ENCODE peak calls at places on chromosomes 4 and X, in six cellular contexts. One of them, this sample, is unnamed.

GRCh38 chrX:1316527-1316926 is 20.1 kb upstream of the IL3RA start:
- DNase-seq in Caki2: no peak
- DNase-seq in EL: no peak
- DNase-seq in heart left ventricle: peak
- DNase-seq in stomach: peak
- DNase-seq in stimulated activated CD8-positive, alpha-beta memory T cell treated with anti-CD3 and anti-CD28 coated beads, Interleukin-4, amount 100 ng/mL, for 1 hour: no peak
- DNase-seq in this sample: no peak

GRCh38 chr4:111228396-111228795 is 605.5 kb upstream of the PITX2 start:
- DNase-seq in Caki2: no peak
- DNase-seq in EL: peak
- DNase-seq in heart left ventricle: no peak
- DNase-seq in stomach: no peak
- DNase-seq in stimulated activated CD8-positive, alpha-beta memory T cell treated with anti-CD3 and anti-CD28 coated beads, Interleukin-4, amount 100 ng/mL, for 1 hour: no peak
- DNase-seq in this sample: peak

GRCh38 chr4:140296335-140296753 is 77.1 kb upstream of the SCOC start:
- DNase-seq in Caki2: peak
- DNase-seq in EL: peak
- DNase-seq in heart left ventricle: peak
- DNase-seq in stomach: peak
- DNase-seq in stimulated activated CD8-positive, alpha-beta memory T cell treated with anti-CD3 and anti-CD28 coated beads, Interleukin-4, amount 100 ng/mL, for 1 hour: no peak
- DNase-seq in this sample: peak

GRCh38 chr4:1236103-1236641 is 12.8 kb downstream of the CTBP1 start:
- DNase-seq in Caki2: no peak
- DNase-seq in EL: no peak
- DNase-seq in heart left ventricle: no peak
- DNase-seq in stomach: no peak
- DNase-seq in stimulated activated CD8-positive, alpha-beta memory T cell treated with anti-CD3 and anti-CD28 coated beads, Interleukin-4, amount 100 ng/mL, for 1 hour: no peak
- DNase-seq in this sample: no peak

GRCh38 chr4:6346373-6347110 is 76.9 kb downstream of the WFS1 start:
- DNase-seq in Caki2: no peak
- DNase-seq in EL: no peak
- DNase-seq in heart left ventricle: no peak
- DNase-seq in stomach: no peak
- DNase-seq in stimulated activated CD8-positive, alpha-beta memory T cell treated with anti-CD3 and anti-CD28 coated beads, Interleukin-4, amount 100 ng/mL, for 1 hour: no peak
- DNase-seq in this sample: no peak

GRCh38 chr4:185810746-185811508 is 1.1 kb downstream of the SORBS2 start:
- DNase-seq in Caki2: peak
- DNase-seq in EL: no peak
- DNase-seq in heart left ventricle: no peak
- DNase-seq in stomach: no peak
- DNase-seq in stimulated activated CD8-positive, alpha-beta memory T cell treated with anti-CD3 and anti-CD28 coated beads, Interleukin-4, amount 100 ng/mL, for 1 hour: no peak
- DNase-seq in this sample: no peak

GRCh38 chr4:147843162-147843561 is 111.3 kb downstream of the ARHGAP10 start:
- DNase-seq in Caki2: peak
- DNase-seq in EL: no peak
- DNase-seq in heart left ventricle: no peak
- DNase-seq in stomach: no peak
- DNase-seq in stimulated activated CD8-positive, alpha-beta memory T cell treated with anti-CD3 and anti-CD28 coated beads, Interleukin-4, amount 100 ng/mL, for 1 hour: no peak
- DNase-seq in this sample: no peak

GRCh38 chrX:104136241-104137019 is 20.4 kb downstream of the SLC25A53 start:
- DNase-seq in Caki2: peak
- DNase-seq in EL: peak
- DNase-seq in heart left ventricle: peak
- DNase-seq in stomach: peak
- DNase-seq in stimulated activated CD8-positive, alpha-beta memory T cell treated with anti-CD3 and anti-CD28 coated beads, Interleukin-4, amount 100 ng/mL, for 1 hour: no peak
- DNase-seq in this sample: peak

GRCh38 chr4:91997045-91997444 is 306.7 kb upstream of the GRID2 start:
- DNase-seq in Caki2: no peak
- DNase-seq in EL: no peak
- DNase-seq in heart left ventricle: no peak
- DNase-seq in stomach: no peak
- DNase-seq in stimulated activated CD8-positive, alpha-beta memory T cell treated with anti-CD3 and anti-CD28 coated beads, Interleukin-4, amount 100 ng/mL, for 1 hour: no peak
- DNase-seq in this sample: no peak

GRCh38 chr4:164551713-164552040 is 202.3 kb upstream of the SMIM31 start:
- DNase-seq in Caki2: no peak
- DNase-seq in EL: no peak
- DNase-seq in heart left ventricle: no peak
- DNase-seq in stomach: no peak
- DNase-seq in stimulated activated CD8-positive, alpha-beta memory T cell treated with anti-CD3 and anti-CD28 coated beads, Interleukin-4, amount 100 ng/mL, for 1 hour: no peak
- DNase-seq in this sample: no peak

GRCh38 chr4:164488114-164488513 is 265.8 kb upstream of the SMIM31 start:
- DNase-seq in Caki2: no peak
- DNase-seq in EL: no peak
- DNase-seq in heart left ventricle: no peak
- DNase-seq in stomach: no peak
- DNase-seq in stimulated activated CD8-positive, alpha-beta memory T cell treated with anti-CD3 and anti-CD28 coated beads, Interleukin-4, amount 100 ng/mL, for 1 hour: no peak
- DNase-seq in this sample: no peak

GRCh38 chr4:1532549-1533395 is 126.5 kb upstream of the NKX1-1 start:
- DNase-seq in Caki2: no peak
- DNase-seq in EL: no peak
- DNase-seq in heart left ventricle: no peak
- DNase-seq in stomach: no peak
- DNase-seq in stimulated activated CD8-positive, alpha-beta memory T cell treated with anti-CD3 and anti-CD28 coated beads, Interleukin-4, amount 100 ng/mL, for 1 hour: no peak
- DNase-seq in this sample: no peak

GRCh38 chrX:11305641-11306040 is 12.4 kb downstream of the AMELX start:
- DNase-seq in Caki2: no peak
- DNase-seq in EL: no peak
- DNase-seq in heart left ventricle: no peak
- DNase-seq in stomach: no peak
- DNase-seq in stimulated activated CD8-positive, alpha-beta memory T cell treated with anti-CD3 and anti-CD28 coated beads, Interleukin-4, amount 100 ng/mL, for 1 hour: no peak
- DNase-seq in this sample: no peak

GRCh38 chr4:107366900-107367299 is 330.8 kb upstream of the DKK2 start:
- DNase-seq in Caki2: no peak
- DNase-seq in EL: no peak
- DNase-seq in heart left ventricle: no peak
- DNase-seq in stomach: no peak
- DNase-seq in stimulated activated CD8-positive, alpha-beta memory T cell treated with anti-CD3 and anti-CD28 coated beads, Interleukin-4, amount 100 ng/mL, for 1 hour: no peak
- DNase-seq in this sample: no peak

GRCh38 chr4:24912252-24913098 is at the start of gene CCDC149:
- DNase-seq in Caki2: peak
- DNase-seq in EL: peak
- DNase-seq in heart left ventricle: peak
- DNase-seq in stomach: peak
- DNase-seq in stimulated activated CD8-positive, alpha-beta memory T cell treated with anti-CD3 and anti-CD28 coated beads, Interleukin-4, amount 100 ng/mL, for 1 hour: no peak
- DNase-seq in this sample: peak

GRCh38 chr4:36264205-36264826 is 17.1 kb upstream of the DTHD1 start:
- DNase-seq in Caki2: no peak
- DNase-seq in EL: no peak
- DNase-seq in heart left ventricle: no peak
- DNase-seq in stomach: no peak
- DNase-seq in stimulated activated CD8-positive, alpha-beta memory T cell treated with anti-CD3 and anti-CD28 coated beads, Interleukin-4, amount 100 ng/mL, for 1 hour: no peak
- DNase-seq in this sample: no peak

GRCh38 chr4:70556856-70557255 is 35.2 kb upstream of the AMBN start:
- DNase-seq in Caki2: no peak
- DNase-seq in EL: peak
- DNase-seq in heart left ventricle: no peak
- DNase-seq in stomach: no peak
- DNase-seq in stimulated activated CD8-positive, alpha-beta memory T cell treated with anti-CD3 and anti-CD28 coated beads, Interleukin-4, amount 100 ng/mL, for 1 hour: no peak
- DNase-seq in this sample: peak

GRCh38 chr4:133921280-133922195 is 280.1 kb downstream of the PABPC4L start:
- DNase-seq in Caki2: no peak
- DNase-seq in EL: peak
- DNase-seq in heart left ventricle: no peak
- DNase-seq in stomach: no peak
- DNase-seq in stimulated activated CD8-positive, alpha-beta memory T cell treated with anti-CD3 and anti-CD28 coated beads, Interleukin-4, amount 100 ng/mL, for 1 hour: no peak
- DNase-seq in this sample: no peak

GRCh38 chr4:102438873-102439614 is 62.1 kb upstream of the NFKB1 start:
- DNase-seq in Caki2: peak
- DNase-seq in EL: peak
- DNase-seq in heart left ventricle: no peak
- DNase-seq in stomach: no peak
- DNase-seq in stimulated activated CD8-positive, alpha-beta memory T cell treated with anti-CD3 and anti-CD28 coated beads, Interleukin-4, amount 100 ng/mL, for 1 hour: no peak
- DNase-seq in this sample: peak

GRCh38 chr4:111323916-111324315 is 701.0 kb upstream of the PITX2 start:
- DNase-seq in Caki2: no peak
- DNase-seq in EL: peak
- DNase-seq in heart left ventricle: no peak
- DNase-seq in stomach: no peak
- DNase-seq in stimulated activated CD8-positive, alpha-beta memory T cell treated with anti-CD3 and anti-CD28 coated beads, Interleukin-4, amount 100 ng/mL, for 1 hour: no peak
- DNase-seq in this sample: peak

GRCh38 chr4:122403860-122404259 is 25.0 kb downstream of the ADAD1 start:
- DNase-seq in Caki2: no peak
- DNase-seq in EL: no peak
- DNase-seq in heart left ventricle: no peak
- DNase-seq in stomach: no peak
- DNase-seq in stimulated activated CD8-positive, alpha-beta memory T cell treated with anti-CD3 and anti-CD28 coated beads, Interleukin-4, amount 100 ng/mL, for 1 hour: no peak
- DNase-seq in this sample: no peak

GRCh38 chr4:37590016-37590415 is 96.2 kb downstream of the RELL1 start:
- DNase-seq in Caki2: no peak
- DNase-seq in EL: no peak
- DNase-seq in heart left ventricle: no peak
- DNase-seq in stomach: no peak
- DNase-seq in stimulated activated CD8-positive, alpha-beta memory T cell treated with anti-CD3 and anti-CD28 coated beads, Interleukin-4, amount 100 ng/mL, for 1 hour: no peak
- DNase-seq in this sample: no peak

GRCh38 chr4:112361181-112361791 is 64.1 kb downstream of the ALPK1 start:
- DNase-seq in Caki2: no peak
- DNase-seq in EL: peak
- DNase-seq in heart left ventricle: no peak
- DNase-seq in stomach: no peak
- DNase-seq in stimulated activated CD8-positive, alpha-beta memory T cell treated with anti-CD3 and anti-CD28 coated beads, Interleukin-4, amount 100 ng/mL, for 1 hour: no peak
- DNase-seq in this sample: peak

GRCh38 chrX:154486396-154487207 is at the start of gene UBL4A:
- DNase-seq in Caki2: peak
- DNase-seq in EL: peak
- DNase-seq in heart left ventricle: peak
- DNase-seq in stomach: peak
- DNase-seq in stimulated activated CD8-positive, alpha-beta memory T cell treated with anti-CD3 and anti-CD28 coated beads, Interleukin-4, amount 100 ng/mL, for 1 hour: no peak
- DNase-seq in this sample: peak

GRCh38 chrX:120358687-120359086 is 3.2 kb upstream of the ATP1B4 start:
- DNase-seq in Caki2: peak
- DNase-seq in EL: peak
- DNase-seq in heart left ventricle: no peak
- DNase-seq in stomach: no peak
- DNase-seq in stimulated activated CD8-positive, alpha-beta memory T cell treated with anti-CD3 and anti-CD28 coated beads, Interleukin-4, amount 100 ng/mL, for 1 hour: no peak
- DNase-seq in this sample: peak

GRCh38 chr4:11189756-11190155 is 238.9 kb downstream of the HS3ST1 start:
- DNase-seq in Caki2: no peak
- DNase-seq in EL: no peak
- DNase-seq in heart left ventricle: no peak
- DNase-seq in stomach: no peak
- DNase-seq in stimulated activated CD8-positive, alpha-beta memory T cell treated with anti-CD3 and anti-CD28 coated beads, Interleukin-4, amount 100 ng/mL, for 1 hour: no peak
- DNase-seq in this sample: peak